ENCODE peak calls at places on chromosome 12, in eight cellular contexts. X is brain microvascular endothelial cell; E is CD4-positive, alpha-beta T cell; C is caudate nucleus; Y is esophagus squamous epithelium; S is astrocyte; N is HepG2; M is breast epithelium. L is an unnamed sample.

GRCh38 chr12:65443038-65443437 is 164.6 kb downstream of the MSRB3 start:
- DNase-seq in X (no peak), E (no peak), C (no peak), Y (no peak), S (no peak), N (no peak), M (no peak), L (no peak)

GRCh38 chr12:46357438-46358324 is 14.9 kb downstream of the SLC38A2 start:
- DNase-seq in X (peak), E (no peak), C (no peak), Y (no peak), S (peak), N (peak), M (no peak), L (no peak)

GRCh38 chr12:64796205-64796845 is 28.1 kb upstream of the TBC1D30 start:
- DNase-seq in X (peak), E (peak), C (peak), Y (peak), S (peak), N (peak), M (peak), L (peak)

GRCh38 chr12:88895634-88896033 is 315.4 kb upstream of the KITLG start:
- DNase-seq in X (no peak), E (no peak), C (no peak), Y (no peak), S (no peak), N (no peak), M (no peak), L (no peak)

GRCh38 chr12:119710941-119711551 is 43.1 kb downstream of the PRKAB1 start:
- DNase-seq in X (no peak), E (no peak), C (peak), Y (no peak), S (no peak), N (no peak), M (no peak), L (peak)

GRCh38 chr12:47419500-47419899 is 286.3 kb downstream of the RPAP3 start:
- DNase-seq in X (no peak), E (no peak), C (no peak), Y (no peak), S (peak), N (no peak), M (no peak), L (no peak)

GRCh38 chr12:92469837-92470236 is 233.0 kb upstream of the PLEKHG7 start:
- DNase-seq in X (peak), E (no peak), C (no peak), Y (no peak), S (peak), N (peak), M (no peak), L (no peak)

GRCh38 chr12:2285462-2285861 is 232.7 kb downstream of the CACNA1C start:
- DNase-seq in X (no peak), E (no peak), C (no peak), Y (no peak), S (no peak), N (no peak), M (no peak), L (no peak)

GRCh38 chr12:39958377-39958776 is 147.5 kb downstream of the SLC2A13 start:
- DNase-seq in X (no peak), E (no peak), C (no peak), Y (no peak), S (no peak), N (peak), M (no peak), L (no peak)

GRCh38 chr12:20212658-20213387 is 155.5 kb upstream of the PDE3A start:
- DNase-seq in X (peak), E (no peak), C (peak), Y (peak), S (peak), N (no peak), M (peak), L (peak)

GRCh38 chr12:77591959-77592358 is 238.7 kb upstream of the NAV3 start:
- DNase-seq in X (no peak), E (no peak), C (no peak), Y (no peak), S (no peak), N (no peak), M (no peak), L (no peak)

GRCh38 chr12:125065021-125065752 is at the start of gene AACS:
- DNase-seq in X (peak), E (peak), C (peak), Y (no peak), S (peak), N (peak), M (peak), L (peak)

GRCh38 chr12:49260165-49260564 is 4.7 kb upstream of the TUBA1C start:
- DNase-seq in X (peak), E (no peak), C (no peak), Y (no peak), S (peak), N (no peak), M (no peak), L (no peak)

GRCh38 chr12:71594214-71594948 is 69.3 kb downstream of the ZFC3H1 start:
- DNase-seq in X (peak), E (no peak), C (no peak), Y (no peak), S (no peak), N (peak), M (no peak), L (no peak)

GRCh38 chr12:25202139-25202538 is 7.1 kb downstream of the ETFRF1 start:
- DNase-seq in X (no peak), E (no peak), C (no peak), Y (no peak), S (no peak), N (no peak), M (no peak), L (no peak)

GRCh38 chr12:11823043-11823442 is 173.6 kb downstream of the ETV6 start:
- DNase-seq in X (peak), E (no peak), C (no peak), Y (no peak), S (peak), N (no peak), M (no peak), L (no peak)

GRCh38 chr12:11823593-11823992 is 174.1 kb downstream of the ETV6 start:
- DNase-seq in X (no peak), E (no peak), C (no peak), Y (no peak), S (no peak), N (no peak), M (no peak), L (no peak)

GRCh38 chr12:11825278-11825677 is 175.8 kb downstream of the ETV6 start:
- DNase-seq in X (no peak), E (no peak), C (no peak), Y (no peak), S (no peak), N (no peak), M (no peak), L (no peak)

GRCh38 chr12:11824736-11825135 is 175.3 kb downstream of the ETV6 start:
- DNase-seq in X (no peak), E (no peak), C (no peak), Y (no peak), S (no peak), N (no peak), M (no peak), L (no peak)

GRCh38 chr12:11824069-11824468 is 174.6 kb downstream of the ETV6 start:
- DNase-seq in X (no peak), E (no peak), C (no peak), Y (no peak), S (no peak), N (no peak), M (no peak), L (no peak)
- H3K27ac ChIP-seq in X (no peak), E (no peak), C (no peak), Y (peak), S (peak), N (no peak), M (no peak), L (no peak)

DNA sequence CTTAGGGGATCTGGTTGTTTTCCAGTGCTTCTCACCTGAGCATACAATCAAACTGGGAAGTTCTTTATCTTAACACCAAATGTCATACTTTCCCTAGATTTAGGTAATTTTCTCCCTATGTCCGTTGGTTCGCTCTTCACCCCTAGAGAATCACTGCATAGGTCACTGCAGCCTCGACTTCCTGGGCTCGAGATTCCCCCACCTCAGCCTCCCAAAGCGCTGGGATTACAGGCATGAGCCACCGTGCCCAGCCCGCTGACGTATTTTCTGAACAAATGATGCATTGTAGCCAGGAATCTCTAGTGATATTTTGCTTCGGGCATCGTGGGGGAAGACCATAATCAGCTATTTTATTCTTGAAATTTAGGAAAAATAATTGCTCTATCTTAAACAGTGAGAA is 1.1 kb upstream of the RPL41 start:
- DNase-seq in X (peak), E (no peak), C (no peak), Y (no peak), S (peak), N (no peak), M (peak), L (no peak)
- H3K27ac ChIP-seq in X (peak), E (peak), C (no peak), Y (peak), S (peak), N (peak), M (peak), L (no peak)

DNA sequence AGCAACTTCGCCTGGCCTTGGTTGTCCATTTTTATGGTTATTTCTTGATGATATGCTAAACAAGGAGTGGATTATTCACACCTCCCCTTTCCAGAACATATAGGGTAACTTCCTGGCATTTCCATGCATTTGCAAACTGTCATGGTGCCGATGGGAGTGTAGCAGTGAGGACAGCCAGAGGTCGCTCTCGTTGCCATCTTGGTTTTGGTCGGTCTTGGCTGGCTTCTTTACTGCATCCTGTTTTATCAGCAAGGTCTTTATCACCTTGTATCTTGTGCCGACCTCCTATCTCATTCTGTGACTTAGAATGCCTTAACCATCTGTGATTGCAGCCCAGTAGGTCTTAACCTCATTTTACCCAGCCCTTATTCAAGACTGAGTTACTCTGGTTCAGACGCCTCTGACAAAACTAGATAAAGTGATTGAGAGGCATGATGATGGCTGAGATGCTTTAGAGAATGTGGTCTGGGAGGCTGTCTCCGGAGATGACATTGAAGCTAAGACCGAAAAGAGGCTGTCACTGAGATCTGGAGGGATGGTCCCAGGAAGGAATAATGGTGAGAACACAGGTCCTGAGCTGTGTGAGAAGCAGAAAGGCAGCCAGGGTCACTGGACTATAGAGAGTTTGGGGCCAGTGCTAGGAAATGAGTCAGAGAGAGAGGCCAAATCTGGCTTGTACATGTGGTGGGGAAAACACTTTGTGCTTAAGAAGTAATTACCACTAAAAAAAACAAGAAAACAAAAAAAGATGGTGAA is 2.9 kb downstream of the GLT1D1 start:
- DNase-seq in X (no peak), E (no peak), C (no peak), Y (no peak), S (no peak), N (no peak), M (no peak), L (no peak)
- H3K27ac ChIP-seq in X (no peak), E (no peak), C (no peak), Y (no peak), S (no peak), N (no peak), M (no peak), L (no peak)

GRCh38 chr12:6226701-6227096 is 26.5 kb downstream of the CD9 start:
- DNase-seq in X (no peak), E (no peak), C (no peak), Y (no peak), S (no peak), N (no peak), M (no peak), L (no peak)
- H3K27ac ChIP-seq in X (no peak), E (no peak), C (peak), Y (peak), S (peak), N (peak), M (peak), L (peak)